ENCODE peak calls at places on chromosomes 12 and 14, in ten cellular contexts. One of them, this sample, is unnamed.

GRCh38 chr12:53862831-53863230 is 75.8 kb upstream of the HOXC13 start:
- DNase-seq in upper lobe of right lung: no peak
- DNase-seq in adrenal gland: no peak
- DNase-seq in mammary epithelial cell: peak; percentile 69
- DNase-seq in suprapubic skin: no peak
- DNase-seq in tibial artery: no peak
- DNase-seq in tibial nerve: no peak
- DNase-seq in effector memory CD4-positive, alpha-beta T cell: no peak
- DNase-seq in K562: no peak
- DNase-seq in transverse colon: no peak
- DNase-seq in this sample: no peak

GRCh38 chr12:12467222-12467621 is 95.4 kb downstream of the DUSP16 start:
- DNase-seq in suprapubic skin: no peak
- DNase-seq in upper lobe of right lung: no peak
- DNase-seq in effector memory CD4-positive, alpha-beta T cell: peak; percentile 29
- DNase-seq in adrenal gland: no peak
- DNase-seq in tibial artery: no peak
- DNase-seq in mammary epithelial cell: no peak
- DNase-seq in transverse colon: no peak
- DNase-seq in K562: no peak
- DNase-seq in tibial nerve: no peak
- DNase-seq in this sample: no peak

GRCh38 chr12:93225094-93225493 is 152.6 kb upstream of the NUDT4 start:
- DNase-seq in effector memory CD4-positive, alpha-beta T cell: no peak
- DNase-seq in tibial artery: no peak
- DNase-seq in transverse colon: no peak
- DNase-seq in adrenal gland: no peak
- DNase-seq in K562: no peak
- DNase-seq in suprapubic skin: no peak
- DNase-seq in tibial nerve: no peak
- DNase-seq in upper lobe of right lung: no peak
- DNase-seq in mammary epithelial cell: no peak
- DNase-seq in this sample: no peak

GRCh38 chr12:68675098-68675842 is 11.5 kb upstream of the NUP107 start:
- DNase-seq in suprapubic skin: no peak
- DNase-seq in upper lobe of right lung: no peak
- DNase-seq in mammary epithelial cell: no peak
- DNase-seq in tibial artery: no peak
- DNase-seq in transverse colon: peak; percentile 64
- DNase-seq in K562: peak; percentile 61
- DNase-seq in effector memory CD4-positive, alpha-beta T cell: peak; percentile 13
- DNase-seq in adrenal gland: no peak
- DNase-seq in tibial nerve: no peak
- DNase-seq in this sample: no peak

GRCh38 chr12:31958601-31959000 is 614 bp upstream of the RESF1 start:
- DNase-seq in K562: peak; percentile 22
- DNase-seq in mammary epithelial cell: no peak
- DNase-seq in suprapubic skin: no peak
- DNase-seq in transverse colon: no peak
- DNase-seq in effector memory CD4-positive, alpha-beta T cell: no peak
- DNase-seq in tibial nerve: no peak
- DNase-seq in adrenal gland: no peak
- DNase-seq in upper lobe of right lung: no peak
- DNase-seq in tibial artery: no peak
- DNase-seq in this sample: no peak

GRCh38 chr14:81472096-81472800 is 61.4 kb downstream of the SEL1L start:
- DNase-seq in upper lobe of right lung: no peak
- DNase-seq in tibial nerve: no peak
- DNase-seq in suprapubic skin: no peak
- DNase-seq in effector memory CD4-positive, alpha-beta T cell: no peak
- DNase-seq in adrenal gland: no peak
- DNase-seq in tibial artery: no peak
- DNase-seq in K562: no peak
- DNase-seq in mammary epithelial cell: no peak
- DNase-seq in transverse colon: no peak
- DNase-seq in this sample: no peak

GRCh38 chr12:617304-617915 is 45.8 kb downstream of the NINJ2 start:
- DNase-seq in transverse colon: peak; percentile 46
- DNase-seq in tibial artery: peak; percentile 42
- DNase-seq in K562: no peak
- DNase-seq in adrenal gland: peak; percentile 80
- DNase-seq in tibial nerve: no peak
- DNase-seq in suprapubic skin: no peak
- DNase-seq in upper lobe of right lung: peak; percentile 89
- DNase-seq in effector memory CD4-positive, alpha-beta T cell: no peak
- DNase-seq in mammary epithelial cell: no peak
- DNase-seq in this sample: no peak

GRCh38 chr12:27866382-27867101 is 86.5 kb upstream of the MANSC4 start:
- DNase-seq in tibial artery: no peak
- DNase-seq in suprapubic skin: no peak
- DNase-seq in transverse colon: no peak
- DNase-seq in upper lobe of right lung: no peak
- DNase-seq in K562: no peak
- DNase-seq in mammary epithelial cell: peak; percentile 37
- DNase-seq in adrenal gland: no peak
- DNase-seq in tibial nerve: no peak
- DNase-seq in effector memory CD4-positive, alpha-beta T cell: no peak
- DNase-seq in this sample: no peak

GRCh38 chr14:23539209-23539866 is 12.2 kb downstream of the ZFHX2 start:
- DNase-seq in transverse colon: no peak
- DNase-seq in suprapubic skin: no peak
- DNase-seq in upper lobe of right lung: no peak
- DNase-seq in K562: peak; percentile 61
- DNase-seq in mammary epithelial cell: peak; percentile 9
- DNase-seq in tibial artery: no peak
- DNase-seq in tibial nerve: no peak
- DNase-seq in adrenal gland: no peak
- DNase-seq in effector memory CD4-positive, alpha-beta T cell: no peak
- DNase-seq in this sample: no peak

GRCh38 chr14:70655110-70655826 is 13.6 kb downstream of the TTC9 start:
- DNase-seq in mammary epithelial cell: no peak
- DNase-seq in K562: no peak
- DNase-seq in tibial artery: no peak
- DNase-seq in suprapubic skin: no peak
- DNase-seq in effector memory CD4-positive, alpha-beta T cell: peak; percentile 38
- DNase-seq in transverse colon: peak; percentile 68
- DNase-seq in tibial nerve: no peak
- DNase-seq in upper lobe of right lung: no peak
- DNase-seq in adrenal gland: no peak
- DNase-seq in this sample: no peak

GRCh38 chr12:57629897-57630471 is 3.0 kb downstream of the B4GALNT1 start:
- DNase-seq in tibial nerve: no peak
- DNase-seq in tibial artery: no peak
- DNase-seq in K562: no peak
- DNase-seq in upper lobe of right lung: no peak
- DNase-seq in suprapubic skin: no peak
- DNase-seq in adrenal gland: peak; percentile 17
- DNase-seq in mammary epithelial cell: no peak
- DNase-seq in effector memory CD4-positive, alpha-beta T cell: no peak
- DNase-seq in transverse colon: no peak
- DNase-seq in this sample: no peak

GRCh38 chr12:51008329-51008728 is 17.9 kb downstream of the SLC11A2 start:
- DNase-seq in suprapubic skin: no peak
- DNase-seq in mammary epithelial cell: no peak
- DNase-seq in upper lobe of right lung: no peak
- DNase-seq in transverse colon: no peak
- DNase-seq in effector memory CD4-positive, alpha-beta T cell: no peak
- DNase-seq in tibial artery: no peak
- DNase-seq in K562: no peak
- DNase-seq in adrenal gland: no peak
- DNase-seq in tibial nerve: no peak
- DNase-seq in this sample: no peak

GRCh38 chr14:20622816-20623291 is 18.6 kb downstream of the OR6S1 start:
- DNase-seq in transverse colon: no peak
- DNase-seq in adrenal gland: no peak
- DNase-seq in effector memory CD4-positive, alpha-beta T cell: no peak
- DNase-seq in K562: no peak
- DNase-seq in upper lobe of right lung: peak; percentile 50
- DNase-seq in suprapubic skin: no peak
- DNase-seq in tibial artery: no peak
- DNase-seq in mammary epithelial cell: no peak
- DNase-seq in tibial nerve: no peak
- DNase-seq in this sample: no peak

GRCh38 chr12:26327975-26328635 is 132.7 kb downstream of the SSPN start:
- DNase-seq in tibial artery: no peak
- DNase-seq in mammary epithelial cell: no peak
- DNase-seq in effector memory CD4-positive, alpha-beta T cell: no peak
- DNase-seq in adrenal gland: no peak
- DNase-seq in transverse colon: no peak
- DNase-seq in K562: no peak
- DNase-seq in tibial nerve: no peak
- DNase-seq in suprapubic skin: no peak
- DNase-seq in upper lobe of right lung: no peak
- DNase-seq in this sample: no peak

GRCh38 chr14:103746706-103747105 is 31.1 kb downstream of the ZFYVE21 start:
- DNase-seq in effector memory CD4-positive, alpha-beta T cell: no peak
- DNase-seq in mammary epithelial cell: no peak
- DNase-seq in transverse colon: no peak
- DNase-seq in suprapubic skin: no peak
- DNase-seq in K562: peak; percentile 31
- DNase-seq in tibial artery: no peak
- DNase-seq in tibial nerve: no peak
- DNase-seq in adrenal gland: no peak
- DNase-seq in upper lobe of right lung: no peak
- DNase-seq in this sample: no peak

GRCh38 chr12:56687225-56688128 is 607 bp downstream of the PTGES3 start:
- DNase-seq in transverse colon: peak; percentile 69
- DNase-seq in suprapubic skin: peak; percentile 81
- DNase-seq in effector memory CD4-positive, alpha-beta T cell: peak; percentile 50
- DNase-seq in upper lobe of right lung: peak; percentile 87
- DNase-seq in mammary epithelial cell: peak; percentile 50
- DNase-seq in K562: peak; percentile 60
- DNase-seq in adrenal gland: peak; percentile 72
- DNase-seq in tibial nerve: peak; percentile 31
- DNase-seq in tibial artery: peak; percentile 59
- DNase-seq in this sample: no peak

GRCh38 chr14:78933948-78934524 is 763.9 kb downstream of the NRXN3 start:
- DNase-seq in mammary epithelial cell: peak; percentile 8
- DNase-seq in K562: peak; percentile 13
- DNase-seq in upper lobe of right lung: no peak
- DNase-seq in tibial artery: no peak
- DNase-seq in adrenal gland: no peak
- DNase-seq in effector memory CD4-positive, alpha-beta T cell: no peak
- DNase-seq in suprapubic skin: no peak
- DNase-seq in transverse colon: no peak
- DNase-seq in tibial nerve: no peak
- DNase-seq in this sample: no peak

GRCh38 chr14:69404478-69404877 is 6.0 kb downstream of the SLC39A9 start:
- DNase-seq in upper lobe of right lung: no peak
- DNase-seq in effector memory CD4-positive, alpha-beta T cell: no peak
- DNase-seq in tibial nerve: no peak
- DNase-seq in tibial artery: no peak
- DNase-seq in mammary epithelial cell: no peak
- DNase-seq in K562: no peak
- DNase-seq in suprapubic skin: no peak
- DNase-seq in adrenal gland: no peak
- DNase-seq in transverse colon: no peak
- DNase-seq in this sample: no peak

GRCh38 chr14:104977008-104977680 is 1.0 kb downstream of the AHNAK2 start:
- DNase-seq in suprapubic skin: peak; percentile 74
- DNase-seq in effector memory CD4-positive, alpha-beta T cell: no peak
- DNase-seq in K562: no peak
- DNase-seq in mammary epithelial cell: peak; percentile 26
- DNase-seq in transverse colon: no peak
- DNase-seq in tibial nerve: no peak
- DNase-seq in adrenal gland: no peak
- DNase-seq in upper lobe of right lung: peak; percentile 65
- DNase-seq in tibial artery: no peak
- DNase-seq in this sample: no peak
- H3K4me1 ChIP-seq in suprapubic skin: peaks cover 66% of the 10 kb centered on the region
- H3K4me1 ChIP-seq in effector memory CD4-positive, alpha-beta T cell: peaks cover 13% of the 10 kb centered on the region
- H3K4me1 ChIP-seq in K562: peaks cover 7% of the 10 kb centered on the region
- H3K4me1 ChIP-seq in mammary epithelial cell: peaks cover 74% of the 10 kb centered on the region
- H3K4me1 ChIP-seq in transverse colon: peaks cover 59% of the 10 kb centered on the region
- H3K4me1 ChIP-seq in tibial nerve: no peaks in the 10 kb centered on the region
- H3K4me1 ChIP-seq in adrenal gland: peaks cover 41% of the 10 kb centered on the region
- H3K4me1 ChIP-seq in upper lobe of right lung: peaks cover 56% of the 10 kb centered on the region
- H3K4me1 ChIP-seq in tibial artery: peaks cover 78% of the 10 kb centered on the region
- H3K4me1 ChIP-seq in this sample: peaks cover 31% of the 10 kb centered on the region

DNA sequence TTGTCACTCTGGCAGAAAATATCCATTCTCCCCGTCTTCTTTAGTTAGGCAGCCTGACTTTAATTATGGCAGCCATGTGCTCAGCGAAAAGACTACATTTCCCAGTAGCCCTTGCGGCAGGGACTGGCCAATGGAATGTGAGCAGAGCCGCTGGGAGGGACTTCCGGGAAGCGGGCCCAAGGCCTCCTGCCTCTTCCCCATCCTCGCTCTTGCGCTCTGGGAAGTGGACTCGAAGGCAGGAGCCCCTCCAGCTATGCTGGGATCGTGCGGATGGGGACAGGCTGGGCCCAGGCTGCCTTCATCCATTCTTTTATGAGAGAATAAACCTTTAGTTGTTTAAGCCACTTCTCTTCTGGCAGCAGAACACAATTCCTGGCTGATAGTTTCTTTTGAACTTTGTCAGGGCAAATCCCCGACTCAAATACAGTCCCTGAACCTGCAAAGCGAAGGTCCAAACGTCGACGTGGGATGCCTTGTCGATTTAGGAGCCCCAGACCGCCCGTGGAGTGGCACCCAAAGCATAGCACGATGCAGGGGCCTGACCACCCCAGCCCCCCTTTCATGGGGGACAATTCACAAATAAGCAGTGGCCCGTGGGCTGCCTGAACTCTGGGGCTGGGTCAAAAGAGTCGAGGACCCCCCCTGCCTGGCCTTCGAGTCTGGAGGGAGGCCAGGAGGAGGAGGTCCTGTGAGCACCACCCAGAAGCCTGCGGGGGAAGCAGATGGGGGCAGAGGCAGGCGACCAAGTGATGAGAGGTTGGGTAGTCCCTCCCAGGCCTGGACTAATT is 15.6 kb upstream of the LRTM2 start:
- DNase-seq in tibial artery: peak; percentile 90
- DNase-seq in suprapubic skin: peak; percentile 93
- DNase-seq in adrenal gland: peak; percentile 93
- DNase-seq in upper lobe of right lung: peak; percentile 91
- DNase-seq in mammary epithelial cell: peak; percentile 76
- DNase-seq in tibial nerve: peak; percentile 86
- DNase-seq in effector memory CD4-positive, alpha-beta T cell: peak; percentile 65
- DNase-seq in K562: peak; percentile 90
- DNase-seq in transverse colon: peak; percentile 90
- DNase-seq in this sample: peak; percentile 47
- H3K9me3 ChIP-seq in tibial artery: no peaks in the 10 kb centered on the region
- H3K9me3 ChIP-seq in suprapubic skin: no peaks in the 10 kb centered on the region
- H3K9me3 ChIP-seq in adrenal gland: no peaks in the 10 kb centered on the region
- H3K9me3 ChIP-seq in upper lobe of right lung: no peaks in the 10 kb centered on the region
- H3K9me3 ChIP-seq in mammary epithelial cell: no peaks in the 10 kb centered on the region
- H3K9me3 ChIP-seq in tibial nerve: no peaks in the 10 kb centered on the region
- H3K9me3 ChIP-seq in effector memory CD4-positive, alpha-beta T cell: no peaks in the 10 kb centered on the region
- H3K9me3 ChIP-seq in K562: no peaks in the 10 kb centered on the region
- H3K9me3 ChIP-seq in transverse colon: no peaks in the 10 kb centered on the region
- H3K9me3 ChIP-seq in this sample: no peaks in the 10 kb centered on the region

GRCh38 chr14:73741876-73742519 is 27.8 kb upstream of the PNMA1 start:
- DNase-seq in upper lobe of right lung: no peak
- DNase-seq in mammary epithelial cell: no peak
- DNase-seq in suprapubic skin: peak; percentile 69
- DNase-seq in adrenal gland: no peak
- DNase-seq in tibial artery: no peak
- DNase-seq in effector memory CD4-positive, alpha-beta T cell: no peak
- DNase-seq in K562: no peak
- DNase-seq in tibial nerve: no peak
- DNase-seq in transverse colon: no peak
- DNase-seq in this sample: no peak
- H3K4me1 ChIP-seq in upper lobe of right lung: peaks cover 80% of the 10 kb centered on the region
- H3K4me1 ChIP-seq in mammary epithelial cell: peaks cover 81% of the 10 kb centered on the region
- H3K4me1 ChIP-seq in suprapubic skin: peaks cover 89% of the 10 kb centered on the region
- H3K4me1 ChIP-seq in adrenal gland: peaks cover 76% of the 10 kb centered on the region
- H3K4me1 ChIP-seq in tibial artery: peaks cover 86% of the 10 kb centered on the region
- H3K4me1 ChIP-seq in effector memory CD4-positive, alpha-beta T cell: peaks cover 72% of the 10 kb centered on the region
- H3K4me1 ChIP-seq in K562: peaks cover 61% of the 10 kb centered on the region
- H3K4me1 ChIP-seq in tibial nerve: peaks cover 7% of the 10 kb centered on the region
- H3K4me1 ChIP-seq in transverse colon: peaks cover 79% of the 10 kb centered on the region
- H3K4me1 ChIP-seq in this sample: peaks cover 86% of the 10 kb centered on the region

GRCh38 chr14:106670006-106670405 is 1143.6 kb downstream of the TMEM121 start:
- DNase-seq in upper lobe of right lung: no peak
- DNase-seq in adrenal gland: no peak
- DNase-seq in tibial artery: no peak
- DNase-seq in tibial nerve: no peak
- DNase-seq in K562: no peak
- DNase-seq in suprapubic skin: no peak
- DNase-seq in mammary epithelial cell: no peak
- DNase-seq in effector memory CD4-positive, alpha-beta T cell: no peak
- DNase-seq in transverse colon: no peak
- DNase-seq in this sample: no peak
- H3K9me3 ChIP-seq in upper lobe of right lung: no peaks in the 10 kb centered on the region
- H3K9me3 ChIP-seq in adrenal gland: no peaks in the 10 kb centered on the region
- H3K9me3 ChIP-seq in tibial artery: no peaks in the 10 kb centered on the region
- H3K9me3 ChIP-seq in tibial nerve: no peaks in the 10 kb centered on the region
- H3K9me3 ChIP-seq in K562: no peaks in the 10 kb centered on the region
- H3K9me3 ChIP-seq in suprapubic skin: no peaks in the 10 kb centered on the region
- H3K9me3 ChIP-seq in mammary epithelial cell: peaks cover 10% of the 10 kb centered on the region
- H3K9me3 ChIP-seq in effector memory CD4-positive, alpha-beta T cell: no peaks in the 10 kb centered on the region
- H3K9me3 ChIP-seq in transverse colon: no peaks in the 10 kb centered on the region
- H3K9me3 ChIP-seq in this sample: no peaks in the 10 kb centered on the region